ENCODE peak calls at places on chromosomes 4 and X, in six cellular contexts. One of them, this sample, is unnamed.

GRCh38 chr4:1806223-1806564 is 13.1 kb downstream of the FGFR3 start:
- DNase-seq in HCT116: no peak
- DNase-seq in K562: peak; percentile 10
- DNase-seq in GM12878: no peak
- DNase-seq in HepG2: no peak
- DNase-seq in NT2/D1: no peak
- DNase-seq in this sample: no peak

GRCh38 chr4:112214397-112215264 is 17.0 kb upstream of the AP1AR start:
- DNase-seq in HCT116: peak; percentile 28
- DNase-seq in K562: peak; percentile 31
- DNase-seq in GM12878: no peak
- DNase-seq in HepG2: peak; percentile 51
- DNase-seq in NT2/D1: no peak
- DNase-seq in this sample: no peak

GRCh38 chr4:35250771-35251170 is 993.5 kb downstream of the ARAP2 start:
- DNase-seq in HCT116: no peak
- DNase-seq in K562: no peak
- DNase-seq in GM12878: no peak
- DNase-seq in HepG2: no peak
- DNase-seq in NT2/D1: no peak
- DNase-seq in this sample: no peak

GRCh38 chr4:72318771-72319170 is 250.2 kb downstream of the ADAMTS3 start:
- DNase-seq in HCT116: no peak
- DNase-seq in K562: no peak
- DNase-seq in GM12878: no peak
- DNase-seq in HepG2: no peak
- DNase-seq in NT2/D1: no peak
- DNase-seq in this sample: no peak

GRCh38 chr4:1172228-1172851 is at the start of gene SPON2:
- DNase-seq in HCT116: no peak
- DNase-seq in K562: no peak
- DNase-seq in GM12878: no peak
- DNase-seq in HepG2: peak; percentile 39
- DNase-seq in NT2/D1: no peak
- DNase-seq in this sample: no peak

GRCh38 chr4:25258980-25259578 is 25.2 kb downstream of the PI4K2B start:
- DNase-seq in HCT116: no peak
- DNase-seq in K562: no peak
- DNase-seq in GM12878: no peak
- DNase-seq in HepG2: no peak
- DNase-seq in NT2/D1: no peak
- DNase-seq in this sample: no peak

GRCh38 chr4:98653006-98653405 is 5.4 kb downstream of the TSPAN5 start:
- DNase-seq in HCT116: no peak
- DNase-seq in K562: no peak
- DNase-seq in GM12878: no peak
- DNase-seq in HepG2: no peak
- DNase-seq in NT2/D1: no peak
- DNase-seq in this sample: no peak

GRCh38 chr4:154677923-154678322 is 65.5 kb upstream of the FGG start:
- DNase-seq in HCT116: no peak
- DNase-seq in K562: no peak
- DNase-seq in GM12878: no peak
- DNase-seq in HepG2: no peak
- DNase-seq in NT2/D1: no peak
- DNase-seq in this sample: no peak

GRCh38 chr4:147799986-147800555 is 68.2 kb downstream of the ARHGAP10 start:
- DNase-seq in HCT116: no peak
- DNase-seq in K562: no peak
- DNase-seq in GM12878: peak; percentile 92
- DNase-seq in HepG2: no peak
- DNase-seq in NT2/D1: no peak
- DNase-seq in this sample: no peak

GRCh38 chr4:128524311-128524710 is 236.7 kb upstream of the PGRMC2 start:
- DNase-seq in HCT116: peak; percentile 53
- DNase-seq in K562: no peak
- DNase-seq in GM12878: no peak
- DNase-seq in HepG2: no peak
- DNase-seq in NT2/D1: no peak
- DNase-seq in this sample: no peak

GRCh38 chr4:185421366-185422124 is 4.2 kb downstream of the UFSP2 start:
- DNase-seq in HCT116: no peak
- DNase-seq in K562: no peak
- DNase-seq in GM12878: no peak
- DNase-seq in HepG2: no peak
- DNase-seq in NT2/D1: no peak
- DNase-seq in this sample: no peak

GRCh38 chrX:139930923-139931645 is 1.8 kb downstream of the ATP11C start:
- DNase-seq in HCT116: no peak
- DNase-seq in K562: peak; percentile 16
- DNase-seq in GM12878: no peak
- DNase-seq in HepG2: peak; percentile 20
- DNase-seq in NT2/D1: no peak
- DNase-seq in this sample: no peak

GRCh38 chrX:1086444-1087409 is 125.7 kb downstream of the CRLF2 start:
- DNase-seq in HCT116: peak; percentile 93
- DNase-seq in K562: no peak
- DNase-seq in GM12878: no peak
- DNase-seq in HepG2: no peak
- DNase-seq in NT2/D1: no peak
- DNase-seq in this sample: no peak

GRCh38 chrX:47143894-47144625 is 442 bp downstream of the NDUFB11 start:
- DNase-seq in HCT116: no peak
- DNase-seq in K562: peak; percentile 75
- DNase-seq in GM12878: peak; percentile 42
- DNase-seq in HepG2: no peak
- DNase-seq in NT2/D1: no peak
- DNase-seq in this sample: no peak

GRCh38 chr4:57191523-57192034 is 81.4 kb upstream of the IGFBP7 start:
- DNase-seq in HCT116: no peak
- DNase-seq in K562: no peak
- DNase-seq in GM12878: no peak
- DNase-seq in HepG2: no peak
- DNase-seq in NT2/D1: peak; percentile 52
- DNase-seq in this sample: peak; percentile 54

GRCh38 chr4:128635141-128635911 is 174.2 kb upstream of the JADE1 start:
- DNase-seq in HCT116: no peak
- DNase-seq in K562: peak; percentile 42
- DNase-seq in GM12878: no peak
- DNase-seq in HepG2: peak; percentile 15
- DNase-seq in NT2/D1: no peak
- DNase-seq in this sample: no peak

GRCh38 chr4:89134775-89135319 is 23.5 kb downstream of the TIGD2 start:
- DNase-seq in HCT116: no peak
- DNase-seq in K562: no peak
- DNase-seq in GM12878: no peak
- DNase-seq in HepG2: no peak
- DNase-seq in NT2/D1: no peak
- DNase-seq in this sample: no peak

GRCh38 chr4:182937268-182938208 is 20.4 kb upstream of the DCTD start:
- DNase-seq in HCT116: no peak
- DNase-seq in K562: no peak
- DNase-seq in GM12878: no peak
- DNase-seq in HepG2: no peak
- DNase-seq in NT2/D1: no peak
- DNase-seq in this sample: no peak

GRCh38 chr4:143700420-143701352 is at the start of gene FREM3:
- DNase-seq in HCT116: no peak
- DNase-seq in K562: no peak
- DNase-seq in GM12878: no peak
- DNase-seq in HepG2: no peak
- DNase-seq in NT2/D1: no peak
- DNase-seq in this sample: peak; percentile 33

GRCh38 chr4:46404961-46405360 is 15.0 kb upstream of the GABRA2 start:
- DNase-seq in HCT116: no peak
- DNase-seq in K562: no peak
- DNase-seq in GM12878: no peak
- DNase-seq in HepG2: peak; percentile 10
- DNase-seq in NT2/D1: peak; percentile 76
- DNase-seq in this sample: peak; percentile 49

GRCh38 chr4:10028910-10029309 is 7.6 kb upstream of the SLC2A9 start:
- DNase-seq in HCT116: no peak
- DNase-seq in K562: no peak
- DNase-seq in GM12878: no peak
- DNase-seq in HepG2: no peak
- DNase-seq in NT2/D1: no peak
- DNase-seq in this sample: no peak

GRCh38 chr4:85391011-85391410 is 83.9 kb upstream of the ARHGAP24 start:
- DNase-seq in HCT116: no peak
- DNase-seq in K562: no peak
- DNase-seq in GM12878: no peak
- DNase-seq in HepG2: no peak
- DNase-seq in NT2/D1: no peak
- DNase-seq in this sample: no peak

GRCh38 chr4:85147481-85148076 is 181.1 kb upstream of the WDFY3 start:
- DNase-seq in HCT116: peak; percentile 69
- DNase-seq in K562: peak; percentile 18
- DNase-seq in GM12878: peak; percentile 11
- DNase-seq in HepG2: peak; percentile 50
- DNase-seq in NT2/D1: no peak
- DNase-seq in this sample: no peak

GRCh38 chrX:331145-331771 is 12.7 kb upstream of the GTPBP6 start:
- DNase-seq in HCT116: no peak
- DNase-seq in K562: no peak
- DNase-seq in GM12878: no peak
- DNase-seq in HepG2: no peak
- DNase-seq in NT2/D1: no peak
- DNase-seq in this sample: no peak

GRCh38 chr4:70743728-70744127 is 22.0 kb downstream of the RUFY3 start:
- DNase-seq in HCT116: no peak
- DNase-seq in K562: no peak
- DNase-seq in GM12878: no peak
- DNase-seq in HepG2: no peak
- DNase-seq in NT2/D1: no peak
- DNase-seq in this sample: no peak

GRCh38 chrX:109886122-109886761 is 116.7 kb upstream of the TMEM164 start:
- DNase-seq in HCT116: peak; percentile 37
- DNase-seq in K562: peak; percentile 63
- DNase-seq in GM12878: no peak
- DNase-seq in HepG2: peak; percentile 31
- DNase-seq in NT2/D1: peak; percentile 33
- DNase-seq in this sample: peak; percentile 44

DNA sequence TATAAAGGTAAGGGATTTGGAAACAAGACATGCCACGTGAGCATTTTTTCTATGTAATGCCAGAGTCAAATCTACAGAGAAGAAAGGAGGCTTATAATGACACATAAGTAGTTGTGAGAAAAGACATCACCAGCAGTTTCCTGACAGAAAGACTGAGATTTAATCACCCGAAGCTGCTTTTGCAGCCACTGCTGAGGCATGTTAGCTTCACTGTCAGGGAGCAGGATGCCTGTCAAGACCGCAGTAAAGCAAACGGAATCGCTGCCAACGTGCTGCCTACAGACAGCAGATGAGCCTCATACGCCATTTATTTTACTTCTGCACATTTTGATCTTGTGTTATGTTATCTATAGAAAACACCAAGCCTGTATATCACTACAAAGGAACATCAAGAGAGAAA is 68.7 kb upstream of the NDST3 start:
- DNase-seq in HCT116: no peak
- DNase-seq in K562: no peak
- DNase-seq in GM12878: no peak
- DNase-seq in HepG2: no peak
- DNase-seq in NT2/D1: no peak
- DNase-seq in this sample: no peak
- TF ChIP-seq ZNF274 in HCT116: no peak
- TF ChIP-seq ZNF274 in K562: no peak
- TF ChIP-seq ZNF274 in GM12878: no peak
- TF ChIP-seq ZNF274 in HepG2: no peak
- TF ChIP-seq ZNF274 in NT2/D1: no peak
- TF ChIP-seq ZNF274 in this sample: no peak

GRCh38 chrX:41629539-41629938 is 59.2 kb upstream of the GPR34 start:
- DNase-seq in HCT116: no peak
- DNase-seq in K562: no peak
- DNase-seq in GM12878: no peak
- DNase-seq in HepG2: no peak
- DNase-seq in NT2/D1: no peak
- DNase-seq in this sample: no peak

DNA sequence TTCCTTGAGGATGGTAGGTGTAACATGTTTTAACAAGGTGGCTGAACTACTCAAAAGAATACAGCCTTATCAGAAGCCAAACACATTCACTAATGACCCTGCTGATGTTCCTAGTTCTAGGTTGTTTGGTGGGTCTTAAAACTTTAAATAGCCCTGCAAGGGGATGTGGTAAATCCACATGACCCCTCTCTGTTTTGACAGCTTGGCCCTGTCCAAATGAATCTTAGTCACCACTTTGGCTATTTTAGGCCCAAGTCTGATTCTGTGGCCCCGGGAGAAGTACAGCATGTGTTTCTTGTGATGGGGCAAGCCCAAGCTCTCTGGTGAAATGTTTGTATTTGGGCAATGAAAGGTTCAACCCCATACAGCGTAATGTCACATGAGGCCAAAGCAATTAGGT is 54.5 kb upstream of the GPR34 start:
- DNase-seq in HCT116: no peak
- DNase-seq in K562: peak; percentile 4
- DNase-seq in GM12878: no peak
- DNase-seq in HepG2: no peak
- DNase-seq in NT2/D1: no peak
- DNase-seq in this sample: no peak
- TF ChIP-seq ZNF274 in HCT116: no peak
- TF ChIP-seq ZNF274 in K562: no peak
- TF ChIP-seq ZNF274 in GM12878: no peak
- TF ChIP-seq ZNF274 in HepG2: no peak
- TF ChIP-seq ZNF274 in NT2/D1: no peak
- TF ChIP-seq ZNF274 in this sample: no peak

DNA sequence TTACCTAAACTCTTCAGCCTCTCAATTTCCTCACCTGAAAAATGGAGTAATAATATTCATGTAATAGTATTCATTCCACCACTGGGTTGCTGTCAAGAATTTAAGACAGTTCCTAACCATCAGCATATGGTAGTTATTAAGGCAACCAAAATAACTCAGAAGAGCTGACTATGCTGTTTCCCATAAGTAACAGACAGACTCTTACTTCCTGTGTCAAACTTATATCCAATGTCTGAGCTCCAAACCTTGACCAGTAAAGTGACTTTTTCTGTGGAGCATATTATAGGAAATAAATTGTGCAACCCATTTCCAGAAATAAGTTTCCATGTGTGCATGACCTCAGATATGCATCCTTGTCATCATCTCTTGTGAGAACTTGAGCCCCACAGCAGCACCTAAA is 78.7 kb downstream of the HADH start:
- DNase-seq in HCT116: no peak
- DNase-seq in K562: no peak
- DNase-seq in GM12878: no peak
- DNase-seq in HepG2: no peak
- DNase-seq in NT2/D1: no peak
- DNase-seq in this sample: no peak
- TF ChIP-seq ZNF274 in HCT116: no peak
- TF ChIP-seq ZNF274 in K562: no peak
- TF ChIP-seq ZNF274 in GM12878: no peak
- TF ChIP-seq ZNF274 in HepG2: no peak
- TF ChIP-seq ZNF274 in NT2/D1: no peak
- TF ChIP-seq ZNF274 in this sample: no peak

DNA sequence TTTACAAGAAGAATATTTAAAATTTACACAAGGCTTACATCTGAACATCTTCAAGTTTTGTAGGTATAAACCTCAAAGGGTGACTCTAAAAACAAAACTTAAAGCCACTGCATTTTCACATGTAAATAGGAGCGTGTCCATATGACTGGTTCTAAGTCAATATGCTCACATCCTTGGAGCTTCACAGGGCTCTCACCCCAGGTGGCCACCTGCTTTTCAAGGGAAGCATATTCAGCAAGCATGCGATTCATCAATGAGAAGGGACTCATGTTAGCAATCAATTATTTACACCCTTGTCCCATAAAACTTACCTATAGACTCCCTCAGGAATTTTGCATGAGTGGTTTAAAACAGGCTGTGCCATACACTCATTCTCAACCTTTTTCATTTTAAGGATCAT is 17.8 kb upstream of the KLHL34 start:
- DNase-seq in HCT116: no peak
- DNase-seq in K562: no peak
- DNase-seq in GM12878: no peak
- DNase-seq in HepG2: no peak
- DNase-seq in NT2/D1: no peak
- DNase-seq in this sample: no peak
- TF ChIP-seq ZNF274 in HCT116: no peak
- TF ChIP-seq ZNF274 in K562: no peak
- TF ChIP-seq ZNF274 in GM12878: no peak
- TF ChIP-seq ZNF274 in HepG2: no peak
- TF ChIP-seq ZNF274 in NT2/D1: no peak
- TF ChIP-seq ZNF274 in this sample: no peak

This sample was measured in H1.